ENCODE peak calls at places on chromosomes 6 and 20, in six cellular contexts. One of them, this sample, is unnamed.

GRCh38 chr6:109023348-109023925 is 71.2 kb downstream of the SESN1 start:
- DNase-seq in CD8-positive, alpha-beta T cell: no peak
- DNase-seq in cardiac muscle cell: no peak
- DNase-seq in heart right ventricle: no peak
- DNase-seq in left lung: no peak
- DNase-seq in heart left ventricle: no peak
- DNase-seq in this sample: no peak

GRCh38 chr6:131293472-131293911 is 158.2 kb downstream of the AKAP7 start:
- DNase-seq in CD8-positive, alpha-beta T cell: no peak
- DNase-seq in cardiac muscle cell: no peak
- DNase-seq in heart right ventricle: no peak
- DNase-seq in left lung: peak; percentile 68
- DNase-seq in heart left ventricle: no peak
- DNase-seq in this sample: no peak

GRCh38 chr20:50077818-50078601 is 34.9 kb downstream of the UBE2V1 start:
- DNase-seq in CD8-positive, alpha-beta T cell: no peak
- DNase-seq in cardiac muscle cell: no peak
- DNase-seq in heart right ventricle: no peak
- DNase-seq in left lung: no peak
- DNase-seq in heart left ventricle: no peak
- DNase-seq in this sample: no peak

GRCh38 chr6:110216140-110216539 is 35.9 kb downstream of the CDC40 start:
- DNase-seq in CD8-positive, alpha-beta T cell: no peak
- DNase-seq in cardiac muscle cell: no peak
- DNase-seq in heart right ventricle: no peak
- DNase-seq in left lung: no peak
- DNase-seq in heart left ventricle: no peak
- DNase-seq in this sample: no peak

GRCh38 chr20:52924411-52925271 is 47.5 kb upstream of the TSHZ2 start:
- DNase-seq in CD8-positive, alpha-beta T cell: no peak
- DNase-seq in cardiac muscle cell: peak; percentile 5
- DNase-seq in heart right ventricle: no peak
- DNase-seq in left lung: no peak
- DNase-seq in heart left ventricle: no peak
- DNase-seq in this sample: peak; percentile 0

GRCh38 chr6:27478141-27478705 is 5.3 kb upstream of the ZNF184 start:
- DNase-seq in CD8-positive, alpha-beta T cell: peak; percentile 8
- DNase-seq in cardiac muscle cell: peak; percentile 47
- DNase-seq in heart right ventricle: no peak
- DNase-seq in left lung: no peak
- DNase-seq in heart left ventricle: no peak
- DNase-seq in this sample: peak; percentile 47

GRCh38 chr6:4055420-4056041 is 23.4 kb downstream of the FAM217A start:
- DNase-seq in CD8-positive, alpha-beta T cell: no peak
- DNase-seq in cardiac muscle cell: peak; percentile 71
- DNase-seq in heart right ventricle: no peak
- DNase-seq in left lung: no peak
- DNase-seq in heart left ventricle: peak; percentile 38
- DNase-seq in this sample: peak; percentile 91

GRCh38 chr20:15875446-15875845 is 697.8 kb downstream of the KIF16B start:
- DNase-seq in CD8-positive, alpha-beta T cell: no peak
- DNase-seq in cardiac muscle cell: no peak
- DNase-seq in heart right ventricle: no peak
- DNase-seq in left lung: no peak
- DNase-seq in heart left ventricle: no peak
- DNase-seq in this sample: no peak

GRCh38 chr20:2767768-2768631 is 32.4 kb downstream of the CPXM1 start:
- DNase-seq in CD8-positive, alpha-beta T cell: no peak
- DNase-seq in cardiac muscle cell: peak; percentile 74
- DNase-seq in heart right ventricle: peak; percentile 41
- DNase-seq in left lung: peak; percentile 88
- DNase-seq in heart left ventricle: no peak
- DNase-seq in this sample: peak; percentile 24

GRCh38 chr20:18795366-18795765 is 18.2 kb upstream of the SCP2D1 start:
- DNase-seq in CD8-positive, alpha-beta T cell: no peak
- DNase-seq in cardiac muscle cell: no peak
- DNase-seq in heart right ventricle: no peak
- DNase-seq in left lung: no peak
- DNase-seq in heart left ventricle: no peak
- DNase-seq in this sample: no peak

GRCh38 chr20:54058420-54059139 is 11.8 kb downstream of the BCAS1 start:
- DNase-seq in CD8-positive, alpha-beta T cell: no peak
- DNase-seq in cardiac muscle cell: no peak
- DNase-seq in heart right ventricle: no peak
- DNase-seq in left lung: no peak
- DNase-seq in heart left ventricle: no peak
- DNase-seq in this sample: no peak

GRCh38 chr6:170067257-170067656 is 223.6 kb downstream of the DLL1 start:
- DNase-seq in CD8-positive, alpha-beta T cell: no peak
- DNase-seq in cardiac muscle cell: peak; percentile 12
- DNase-seq in heart right ventricle: no peak
- DNase-seq in left lung: peak; percentile 59
- DNase-seq in heart left ventricle: peak; percentile 11
- DNase-seq in this sample: peak; percentile 7

GRCh38 chr6:69232506-69233194 is 564.2 kb downstream of the LMBRD1 start:
- DNase-seq in CD8-positive, alpha-beta T cell: peak; percentile 4
- DNase-seq in cardiac muscle cell: peak; percentile 77
- DNase-seq in heart right ventricle: peak; percentile 80
- DNase-seq in left lung: peak; percentile 88
- DNase-seq in heart left ventricle: peak; percentile 80
- DNase-seq in this sample: peak; percentile 74

GRCh38 chr6:45607818-45608217 is 230.1 kb upstream of the SUPT3H start:
- DNase-seq in CD8-positive, alpha-beta T cell: no peak
- DNase-seq in cardiac muscle cell: peak; percentile 57
- DNase-seq in heart right ventricle: no peak
- DNase-seq in left lung: no peak
- DNase-seq in heart left ventricle: no peak
- DNase-seq in this sample: peak; percentile 13

GRCh38 chr6:25088513-25088912 is 152.8 kb upstream of the RIPOR2 start:
- DNase-seq in CD8-positive, alpha-beta T cell: no peak
- DNase-seq in cardiac muscle cell: peak; percentile 65
- DNase-seq in heart right ventricle: no peak
- DNase-seq in left lung: no peak
- DNase-seq in heart left ventricle: no peak
- DNase-seq in this sample: peak; percentile 54

GRCh38 chr6:166415306-166415705 is 32.6 kb upstream of the MPC1 start:
- DNase-seq in CD8-positive, alpha-beta T cell: peak; percentile 41
- DNase-seq in cardiac muscle cell: no peak
- DNase-seq in heart right ventricle: no peak
- DNase-seq in left lung: no peak
- DNase-seq in heart left ventricle: no peak
- DNase-seq in this sample: no peak

GRCh38 chr6:97289332-97289731 is 6.3 kb upstream of the MMS22L start:
- DNase-seq in CD8-positive, alpha-beta T cell: no peak
- DNase-seq in cardiac muscle cell: no peak
- DNase-seq in heart right ventricle: no peak
- DNase-seq in left lung: no peak
- DNase-seq in heart left ventricle: no peak
- DNase-seq in this sample: no peak

GRCh38 chr20:41095110-41095969 is 42.0 kb upstream of the PLCG1 start:
- DNase-seq in CD8-positive, alpha-beta T cell: peak; percentile 59
- DNase-seq in cardiac muscle cell: peak; percentile 77
- DNase-seq in heart right ventricle: peak; percentile 54
- DNase-seq in left lung: peak; percentile 81
- DNase-seq in heart left ventricle: peak; percentile 54
- DNase-seq in this sample: peak; percentile 80

GRCh38 chr20:64223526-64224067 is 32.0 kb upstream of the PCMTD2 start:
- DNase-seq in CD8-positive, alpha-beta T cell: no peak
- DNase-seq in cardiac muscle cell: peak; percentile 37
- DNase-seq in heart right ventricle: peak; percentile 54
- DNase-seq in left lung: no peak
- DNase-seq in heart left ventricle: peak; percentile 63
- DNase-seq in this sample: peak; percentile 50

GRCh38 chr6:152207915-152208714 is 400.6 kb downstream of the ESR1 start:
- DNase-seq in CD8-positive, alpha-beta T cell: no peak
- DNase-seq in cardiac muscle cell: no peak
- DNase-seq in heart right ventricle: no peak
- DNase-seq in left lung: no peak
- DNase-seq in heart left ventricle: no peak
- DNase-seq in this sample: no peak

GRCh38 chr20:11890331-11891080 is 27.2 kb upstream of the BTBD3 start:
- DNase-seq in CD8-positive, alpha-beta T cell: peak; percentile 9
- DNase-seq in cardiac muscle cell: peak; percentile 95
- DNase-seq in heart right ventricle: peak; percentile 92
- DNase-seq in left lung: peak; percentile 95
- DNase-seq in heart left ventricle: peak; percentile 91
- DNase-seq in this sample: peak; percentile 93

GRCh38 chr6:96466149-96466863 is 55.3 kb upstream of the UFL1 start:
- DNase-seq in CD8-positive, alpha-beta T cell: no peak
- DNase-seq in cardiac muscle cell: no peak
- DNase-seq in heart right ventricle: no peak
- DNase-seq in left lung: no peak
- DNase-seq in heart left ventricle: no peak
- DNase-seq in this sample: no peak

GRCh38 chr6:105757512-105758200 is 328.5 kb upstream of the PRDM1 start:
- DNase-seq in CD8-positive, alpha-beta T cell: no peak
- DNase-seq in cardiac muscle cell: no peak
- DNase-seq in heart right ventricle: no peak
- DNase-seq in left lung: no peak
- DNase-seq in heart left ventricle: no peak
- DNase-seq in this sample: no peak

GRCh38 chr6:127190552-127190951 is 72.1 kb downstream of the RSPO3 start:
- DNase-seq in CD8-positive, alpha-beta T cell: no peak
- DNase-seq in cardiac muscle cell: peak; percentile 74
- DNase-seq in heart right ventricle: no peak
- DNase-seq in left lung: no peak
- DNase-seq in heart left ventricle: no peak
- DNase-seq in this sample: peak; percentile 85

GRCh38 chr6:136788069-136788902 is 4.0 kb downstream of the MAP3K5 start:
- DNase-seq in CD8-positive, alpha-beta T cell: no peak
- DNase-seq in cardiac muscle cell: peak; percentile 81
- DNase-seq in heart right ventricle: no peak
- DNase-seq in left lung: no peak
- DNase-seq in heart left ventricle: no peak
- DNase-seq in this sample: peak; percentile 93

GRCh38 chr20:62309198-62309944 is 6.6 kb downstream of the ADRM1 start:
- DNase-seq in CD8-positive, alpha-beta T cell: no peak
- DNase-seq in cardiac muscle cell: no peak
- DNase-seq in heart right ventricle: no peak
- DNase-seq in left lung: no peak
- DNase-seq in heart left ventricle: no peak
- DNase-seq in this sample: no peak

GRCh38 chr20:62308102-62308822 is 5.5 kb downstream of the ADRM1 start:
- DNase-seq in CD8-positive, alpha-beta T cell: no peak
- DNase-seq in cardiac muscle cell: no peak
- DNase-seq in heart right ventricle: no peak
- DNase-seq in left lung: no peak
- DNase-seq in heart left ventricle: no peak
- DNase-seq in this sample: no peak

GRCh38 chr20:62306440-62307187 is 3.8 kb downstream of the ADRM1 start:
- DNase-seq in CD8-positive, alpha-beta T cell: no peak
- DNase-seq in cardiac muscle cell: no peak
- DNase-seq in heart right ventricle: peak; percentile 11
- DNase-seq in left lung: no peak
- DNase-seq in heart left ventricle: no peak
- DNase-seq in this sample: no peak

GRCh38 chr20:62305765-62306431 is 3.1 kb downstream of the ADRM1 start:
- DNase-seq in CD8-positive, alpha-beta T cell: no peak
- DNase-seq in cardiac muscle cell: no peak
- DNase-seq in heart right ventricle: peak; percentile 12
- DNase-seq in left lung: peak; percentile 23
- DNase-seq in heart left ventricle: no peak
- DNase-seq in this sample: no peak

GRCh38 chr20:62307226-62308101 is 4.7 kb downstream of the ADRM1 start:
- DNase-seq in CD8-positive, alpha-beta T cell: no peak
- DNase-seq in cardiac muscle cell: no peak
- DNase-seq in heart right ventricle: peak; percentile 22
- DNase-seq in left lung: no peak
- DNase-seq in heart left ventricle: no peak
- DNase-seq in this sample: no peak
- TF ChIP-seq CTCF in CD8-positive, alpha-beta T cell: no peak
- TF ChIP-seq CTCF in cardiac muscle cell: no peak
- TF ChIP-seq CTCF in heart right ventricle: no peak
- TF ChIP-seq CTCF in left lung: no peak
- TF ChIP-seq CTCF in heart left ventricle: no peak
- TF ChIP-seq CTCF in this sample: no peak

GRCh38 chr6:123321020-123321419 is 315.7 kb downstream of the TRDN start:
- DNase-seq in CD8-positive, alpha-beta T cell: no peak
- DNase-seq in cardiac muscle cell: no peak
- DNase-seq in heart right ventricle: no peak
- DNase-seq in left lung: no peak
- DNase-seq in heart left ventricle: no peak
- DNase-seq in this sample: no peak

GRCh38 chr6:123316733-123317323 is 319.9 kb downstream of the TRDN start:
- DNase-seq in CD8-positive, alpha-beta T cell: no peak
- DNase-seq in cardiac muscle cell: peak; percentile 15
- DNase-seq in heart right ventricle: no peak
- DNase-seq in left lung: no peak
- DNase-seq in heart left ventricle: no peak
- DNase-seq in this sample: peak; percentile 51
- TF ChIP-seq CTCF in CD8-positive, alpha-beta T cell: peak; percentile 50
- TF ChIP-seq CTCF in cardiac muscle cell: peak; percentile 32
- TF ChIP-seq CTCF in heart right ventricle: peak; percentile 64
- TF ChIP-seq CTCF in left lung: peak; percentile 26
- TF ChIP-seq CTCF in heart left ventricle: peak; percentile 78
- TF ChIP-seq CTCF in this sample: peak; percentile 51

GRCh38 chr6:10256113-10256690 is 158.7 kb downstream of the TFAP2A start:
- DNase-seq in CD8-positive, alpha-beta T cell: no peak
- DNase-seq in cardiac muscle cell: no peak
- DNase-seq in heart right ventricle: no peak
- DNase-seq in left lung: no peak
- DNase-seq in heart left ventricle: no peak
- DNase-seq in this sample: peak; percentile 1
- TF ChIP-seq CTCF in CD8-positive, alpha-beta T cell: no peak
- TF ChIP-seq CTCF in cardiac muscle cell: peak; percentile 19
- TF ChIP-seq CTCF in heart right ventricle: peak; percentile 27
- TF ChIP-seq CTCF in left lung: no peak
- TF ChIP-seq CTCF in heart left ventricle: peak; percentile 13
- TF ChIP-seq CTCF in this sample: peak; percentile 39

DNA sequence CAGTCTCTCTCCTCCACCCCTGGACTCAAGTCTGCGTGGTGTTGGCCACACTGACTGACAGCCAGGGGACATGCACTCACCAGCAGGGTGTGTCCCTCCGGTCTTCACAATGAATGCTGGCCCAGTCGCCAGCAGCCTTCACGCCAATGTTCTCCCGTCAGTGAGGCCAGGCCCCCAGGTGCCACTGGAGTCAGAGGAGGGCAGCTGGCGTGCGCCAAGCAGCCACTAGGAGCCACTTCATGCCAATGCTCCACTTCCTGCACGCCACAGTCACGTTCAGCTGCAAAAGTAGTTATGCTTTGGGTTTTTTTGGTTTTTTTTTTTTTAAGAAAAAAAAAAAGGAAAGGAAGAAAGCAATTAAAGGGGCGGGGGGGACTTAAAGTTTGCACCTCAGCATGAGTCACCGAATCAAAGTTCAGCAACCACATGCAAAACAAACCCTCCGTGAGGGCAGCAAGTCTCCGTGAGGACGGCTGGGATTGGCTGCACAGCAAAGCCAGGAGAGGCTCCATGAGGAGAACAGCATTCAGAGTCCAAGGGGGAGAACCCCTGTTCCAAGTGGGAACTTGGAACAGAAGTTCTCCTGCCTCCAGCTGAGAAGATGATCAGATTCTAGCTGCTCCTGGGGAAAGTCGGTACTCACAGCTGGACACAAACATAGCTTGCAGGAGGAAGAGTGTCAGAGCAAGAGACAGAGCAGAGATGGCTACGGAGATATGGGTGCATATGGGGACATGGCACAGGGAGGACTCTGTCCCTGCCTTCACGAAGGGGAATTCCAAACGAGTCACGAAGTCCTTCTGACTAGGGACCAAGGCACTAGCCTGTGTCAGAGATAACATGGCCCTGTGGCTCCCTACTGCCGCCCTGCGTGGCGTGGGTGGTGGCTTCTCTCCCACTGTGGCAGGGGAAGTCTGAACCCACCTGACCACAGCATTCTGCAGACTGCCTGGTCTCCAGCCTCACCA is at the start of gene ZC3H12D:
- DNase-seq in CD8-positive, alpha-beta T cell: peak; percentile 78
- DNase-seq in cardiac muscle cell: peak; percentile 28
- DNase-seq in heart right ventricle: peak; percentile 65
- DNase-seq in left lung: peak; percentile 87
- DNase-seq in heart left ventricle: peak; percentile 41
- DNase-seq in this sample: peak; percentile 86
- TF ChIP-seq CTCF in CD8-positive, alpha-beta T cell: peak; percentile 66
- TF ChIP-seq CTCF in cardiac muscle cell: peak; percentile 7
- TF ChIP-seq CTCF in heart right ventricle: peak; percentile 42
- TF ChIP-seq CTCF in left lung: peak; percentile 43
- TF ChIP-seq CTCF in heart left ventricle: peak; percentile 10
- TF ChIP-seq CTCF in this sample: peak; percentile 25